ENCODE peak calls at places on chromosomes 6 and 20, in nine cellular contexts. I, V, S, Q, O, Y, D, W and K are unnamed samples.

GRCh38 chr6:53734473-53735299 is 60.1 kb upstream of the LRRC1 start:
- DNase-seq in V (no peak), Q (peak; percentile 94), O (peak; percentile 21), Y (no peak), I (no peak), W (no peak), D (peak; percentile 14), S (peak; percentile 62), K (peak; percentile 89)

GRCh38 chr6:156686429-156686939 is 90.7 kb upstream of the ARID1B start:
- DNase-seq in W (no peak), Q (peak; percentile 70), S (peak; percentile 43), V (peak; percentile 20), I (peak; percentile 79), D (peak; percentile 88), Y (peak; percentile 71), O (no peak), K (peak; percentile 80)

GRCh38 chr6:35025241-35026188 is 115.6 kb downstream of the TCP11 start:
- DNase-seq in V (no peak), I (no peak), Y (no peak), S (peak; percentile 15), O (no peak), D (no peak), Q (no peak), W (no peak), K (peak; percentile 58)

GRCh38 chr6:123768939-123769338 is 34.7 kb upstream of the NKAIN2 start:
- DNase-seq in O (no peak), I (no peak), Q (no peak), W (no peak), V (no peak), D (no peak), S (no peak), Y (no peak), K (no peak)

GRCh38 chr6:41663558-41663957 is 25.3 kb downstream of the MDFI start:
- DNase-seq in O (no peak), I (no peak), S (no peak), Y (no peak), V (no peak), D (no peak), Q (no peak), W (no peak), K (no peak)

GRCh38 chr6:42511803-42512422 is 51.9 kb upstream of the UBR2 start:
- DNase-seq in D (no peak), S (no peak), O (no peak), W (no peak), V (no peak), I (no peak), Y (no peak), Q (no peak), K (no peak)

GRCh38 chr20:33788351-33789049 is 22.6 kb upstream of the CHMP4B start:
- DNase-seq in O (no peak), V (no peak), D (no peak), Y (no peak), S (no peak), Q (no peak), I (no peak), W (no peak), K (no peak)

GRCh38 chr6:42754759-42755158 is 8.9 kb upstream of the TBCC start:
- DNase-seq in D (no peak), W (no peak), I (no peak), S (no peak), V (no peak), O (no peak), Q (no peak), Y (no peak), K (no peak)

GRCh38 chr20:58583141-58583540 is 67.9 kb upstream of the APCDD1L start:
- DNase-seq in O (no peak), Y (no peak), I (no peak), Q (peak; percentile 41), S (no peak), W (no peak), V (no peak), D (no peak), K (peak; percentile 45)

GRCh38 chr6:120198033-120198432 is 848.5 kb upstream of the MAN1A1 start:
- DNase-seq in I (peak; percentile 4), Y (no peak), V (no peak), Q (peak; percentile 97), D (no peak), W (peak; percentile 2), S (no peak), O (no peak), K (peak; percentile 59)

GRCh38 chr6:6683964-6684363 is 95.4 kb downstream of the LY86 start:
- DNase-seq in V (no peak), Q (peak; percentile 30), W (no peak), I (no peak), S (no peak), D (no peak), Y (no peak), O (no peak), K (no peak)

GRCh38 chr6:111478064-111478476 is 4.9 kb downstream of the REV3L start:
- DNase-seq in O (no peak), D (no peak), W (no peak), I (no peak), Q (peak; percentile 38), Y (no peak), V (no peak), S (peak; percentile 71), K (no peak)

GRCh38 chr6:150293423-150294280 is 75.2 kb upstream of the IYD start:
- DNase-seq in W (no peak), Y (no peak), D (no peak), Q (peak; percentile 49), I (no peak), S (peak; percentile 19), V (no peak), O (no peak), K (no peak)

GRCh38 chr6:148440877-148441453 is 98.3 kb downstream of the SASH1 start:
- DNase-seq in S (peak; percentile 98), Y (no peak), O (peak; percentile 68), V (no peak), Q (peak; percentile 98), W (peak; percentile 74), I (no peak), D (no peak), K (peak; percentile 38)

GRCh38 chr6:40555092-40555491 is 32.1 kb downstream of the LRFN2 start:
- DNase-seq in Q (no peak), Y (no peak), V (no peak), O (no peak), I (no peak), W (no peak), D (no peak), S (no peak), K (no peak)